ENCODE peak calls at places on chromosomes 5 and 9, in ten cellular contexts. E is sigmoid colon; Q is A549; G is caudate nucleus; R is AG04450; K is CD4-positive, alpha-beta T cell; V is body of pancreas; X is Panc1; J is heart right ventricle; T is neural progenitor cell. H is an unnamed sample.
A peak's percentile ranks its signal among the peaks of the same experiment; 100 is the strongest.

GRCh38 chr9:87324613-87325194 is 173.0 kb upstream of the DAPK1 start:
- DNase-seq in K (no peak), X (peak; percentile 20), V (no peak), T (peak; percentile 70), Q (peak; percentile 31), G (no peak), E (no peak), J (no peak), R (peak; percentile 20), H (peak; percentile 67)

GRCh38 chr5:172377856-172378255 is 76.5 kb downstream of the SH3PXD2B start:
- DNase-seq in J (no peak), X (no peak), T (no peak), E (no peak), R (no peak), V (no peak), K (no peak), G (peak; percentile 22), Q (no peak), H (no peak)

GRCh38 chr5:1174122-1174936 is 27.1 kb upstream of the SLC6A19 start:
- DNase-seq in X (peak; percentile 76), E (peak; percentile 78), G (no peak), R (no peak), V (peak; percentile 72), T (peak; percentile 76), J (peak; percentile 68), Q (peak; percentile 79), K (peak; percentile 25), H (peak; percentile 86)

GRCh38 chr5:134489227-134489944 is 36.1 kb upstream of the JADE2 start:
- DNase-seq in K (no peak), Q (no peak), G (no peak), J (no peak), T (no peak), V (no peak), X (no peak), R (no peak), E (no peak), H (no peak)

GRCh38 chr9:73114058-73114457 is 37.6 kb upstream of the ANXA1 start:
- DNase-seq in J (no peak), R (no peak), K (no peak), G (no peak), Q (no peak), T (no peak), E (no peak), V (no peak), X (no peak), H (no peak)

GRCh38 chr5:118224546-118224945 is 763.8 kb downstream of the DTWD2 start:
- DNase-seq in E (no peak), R (no peak), V (no peak), G (no peak), T (no peak), J (no peak), Q (no peak), X (no peak), K (no peak), H (no peak)

GRCh38 chr5:99010294-99010693 is 81.5 kb upstream of the CHD1 start:
- DNase-seq in K (no peak), E (no peak), J (no peak), X (no peak), V (no peak), T (no peak), Q (no peak), R (no peak), G (no peak), H (no peak)

GRCh38 chr9:35675732-35676392 is 2.1 kb downstream of the CA9 start:
- DNase-seq in T (peak; percentile 96), Q (no peak), G (no peak), V (no peak), K (no peak), E (no peak), R (no peak), J (peak; percentile 64), X (no peak), H (no peak)

GRCh38 chr5:81650992-81651391 is 99.9 kb downstream of the SSBP2 start:
- DNase-seq in V (no peak), T (no peak), X (no peak), J (no peak), R (no peak), Q (no peak), E (no peak), G (no peak), K (no peak), H (no peak)

GRCh38 chr5:175337680-175338079 is 106.3 kb downstream of the DRD1 start:
- DNase-seq in Q (no peak), R (no peak), V (no peak), E (no peak), J (no peak), T (no peak), G (no peak), X (no peak), K (no peak), H (no peak)

GRCh38 chr9:98609646-98610045 is 99.1 kb downstream of the GABBR2 start:
- DNase-seq in R (no peak), G (no peak), J (no peak), Q (no peak), X (no peak), K (no peak), T (no peak), E (no peak), V (no peak), H (no peak)

GRCh38 chr9:98611986-98612505 is 96.7 kb downstream of the GABBR2 start:
- DNase-seq in Q (no peak), X (no peak), T (no peak), E (no peak), G (no peak), K (no peak), J (no peak), V (no peak), R (no peak), H (no peak)

GRCh38 chr9:98611319-98611718 is 97.4 kb downstream of the GABBR2 start:
- DNase-seq in Q (no peak), K (no peak), T (no peak), R (no peak), J (no peak), E (no peak), V (no peak), X (no peak), G (no peak), H (no peak)

GRCh38 chr9:98610196-98610595 is 98.5 kb downstream of the GABBR2 start:
- DNase-seq in K (no peak), J (no peak), R (peak; percentile 27), G (no peak), E (no peak), X (no peak), T (no peak), V (no peak), Q (no peak), H (no peak)

GRCh38 chr9:98610711-98611110 is 98.0 kb downstream of the GABBR2 start:
- DNase-seq in R (no peak), X (no peak), T (no peak), V (no peak), K (no peak), Q (no peak), G (no peak), J (no peak), E (no peak), H (no peak)
- H3K27ac ChIP-seq in R (no peak overlapping the region), X (no peak overlapping the region), T (no peak overlapping the region), V (no peak overlapping the region), K (no peak overlapping the region), Q (no peak overlapping the region), G (no peak overlapping the region), J (no peak overlapping the region), E (no peak overlapping the region), H (no peak overlapping the region)

DNA sequence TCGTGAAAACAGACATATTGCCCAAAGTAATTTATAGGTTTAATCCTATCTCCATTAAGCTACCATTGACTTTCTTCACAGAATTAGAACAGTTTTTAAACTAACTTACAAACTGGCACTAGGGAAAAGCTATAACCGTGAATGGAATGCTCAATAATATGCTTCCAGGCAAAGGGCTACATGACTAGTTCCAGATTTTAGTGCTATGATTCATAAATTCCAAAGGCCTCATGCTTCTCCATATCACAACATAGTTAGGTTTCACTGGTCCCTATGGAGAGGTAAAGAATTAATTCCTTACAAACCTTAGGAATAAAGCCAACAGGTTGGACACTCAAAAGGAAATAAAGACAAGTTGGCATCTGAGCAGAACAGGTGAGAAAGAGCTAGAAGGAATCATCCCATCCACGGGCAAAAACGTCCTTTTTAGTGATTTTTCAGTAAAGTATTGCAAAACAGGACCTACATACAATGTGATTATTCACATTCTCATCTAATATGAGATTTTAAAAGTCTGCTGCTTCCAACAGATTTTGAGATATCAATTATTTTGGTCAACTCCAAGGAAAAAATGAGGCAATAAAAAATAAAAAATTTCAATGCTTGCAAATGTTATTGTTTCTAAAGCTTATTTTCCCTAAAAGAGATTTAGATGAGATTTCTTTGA is 97.0 kb upstream of the TARS1 start:
- DNase-seq in G (no peak), X (peak; percentile 8), K (no peak), E (no peak), R (peak; percentile 59), V (no peak), J (no peak), T (no peak), Q (no peak), H (peak; percentile 92)
- H3K27ac ChIP-seq in G (no peak overlapping the region), X (no peak overlapping the region), K (no peak overlapping the region), E (peak overlapping the region; percentile 29), R (peak overlapping the region; percentile 59), V (no peak overlapping the region), J (peak overlapping the region; percentile 5), T (no peak overlapping the region), Q (no peak overlapping the region), H (no peak overlapping the region)

DNA sequence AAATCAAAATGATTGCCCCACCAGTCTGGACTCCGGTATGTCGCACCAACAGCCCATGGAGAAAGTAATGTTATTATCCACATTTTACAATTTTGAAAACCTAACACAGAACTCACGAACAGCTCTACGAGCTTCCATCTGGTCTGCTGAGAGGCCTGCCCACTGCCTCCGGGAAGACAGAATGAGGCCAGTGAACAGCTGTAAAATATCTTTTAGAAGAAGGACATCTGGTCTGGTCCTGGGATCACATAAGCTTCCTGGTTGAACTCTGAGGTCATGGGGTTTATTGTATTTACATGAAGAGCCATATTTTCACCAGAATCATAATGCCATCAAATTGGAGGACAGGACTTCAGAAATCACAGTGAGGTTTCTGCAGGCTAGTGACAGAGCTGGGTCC is 89.0 kb downstream of the FRMD3 start:
- DNase-seq in R (no peak), Q (no peak), E (peak; percentile 76), X (no peak), K (no peak), J (no peak), V (no peak), G (no peak), T (no peak), H (no peak)
- H3K27ac ChIP-seq in R (no peak overlapping the region), Q (no peak overlapping the region), E (peak overlapping the region; percentile 40), X (peak overlapping the region; percentile 63), K (no peak overlapping the region), J (peak overlapping the region; percentile 85), V (no peak overlapping the region), G (no peak overlapping the region), T (no peak overlapping the region), H (no peak overlapping the region)

DNA sequence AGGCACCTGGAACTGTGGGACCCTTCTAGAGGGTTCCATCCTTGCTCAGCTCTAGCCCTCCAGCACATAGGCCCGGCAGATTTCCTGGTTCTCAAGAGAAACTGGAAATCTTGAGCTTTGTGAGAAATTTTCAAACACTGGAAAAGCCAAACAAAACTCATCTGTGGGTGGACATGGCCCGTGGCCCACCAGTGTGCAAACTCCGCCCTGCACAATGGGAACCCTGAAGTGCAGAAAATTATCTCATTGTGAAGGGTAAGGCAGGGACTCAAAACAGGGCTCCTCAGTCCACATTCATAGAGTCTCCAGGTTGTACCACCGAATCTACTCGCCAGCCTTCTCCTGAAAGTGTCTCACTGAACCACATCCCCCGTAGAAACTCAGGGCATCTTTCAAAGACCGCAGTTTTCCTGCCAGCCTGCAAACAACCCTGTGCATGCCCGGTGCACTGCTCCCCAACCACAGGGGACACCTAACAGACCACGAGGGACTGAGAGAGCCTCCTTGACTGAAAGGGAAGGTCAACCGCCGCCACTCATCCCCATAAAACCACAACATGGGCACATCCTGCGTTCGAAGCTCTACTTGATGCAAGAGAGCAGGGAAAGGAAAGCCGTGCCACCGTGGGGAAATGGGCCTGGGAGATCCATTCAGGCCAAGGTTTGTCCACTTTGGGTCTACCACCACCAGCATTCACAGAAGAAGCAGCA is 18.1 kb downstream of the ADAMTS2 start:
- DNase-seq in Q (no peak), G (no peak), T (no peak), E (peak; percentile 64), R (no peak), J (no peak), X (no peak), K (no peak), V (no peak), H (no peak)
- H3K27ac ChIP-seq in Q (no peak overlapping the region), G (no peak overlapping the region), T (no peak overlapping the region), E (peak overlapping the region; percentile 39), R (no peak overlapping the region), J (peak overlapping the region; percentile 41), X (no peak overlapping the region), K (no peak overlapping the region), V (no peak overlapping the region), H (no peak overlapping the region)